ENCODE peak calls at places on chromosomes 2 and 18, in ten cellular contexts. One of them, this sample, is unnamed.

GRCh38 chr2:241037498-241037897 is 39.1 kb downstream of the SNED1 start:
- DNase-seq in mesenteric fat pad: peak; percentile 81
- DNase-seq in CD8-positive, alpha-beta memory T cell: no peak
- DNase-seq in iris pigment epithelial cell: no peak
- DNase-seq in HFFc6: no peak
- DNase-seq in anterior cingulate cortex: no peak
- DNase-seq in tibial nerve: no peak
- DNase-seq in A172: no peak
- DNase-seq in epithelial cell of esophagus: no peak
- DNase-seq in endodermal cell: no peak
- DNase-seq in this sample: no peak

GRCh38 chr2:32863803-32864202 is 83.0 kb upstream of the LTBP1 start:
- DNase-seq in mesenteric fat pad: no peak
- DNase-seq in CD8-positive, alpha-beta memory T cell: no peak
- DNase-seq in iris pigment epithelial cell: no peak
- DNase-seq in HFFc6: no peak
- DNase-seq in anterior cingulate cortex: no peak
- DNase-seq in tibial nerve: no peak
- DNase-seq in A172: peak; percentile 30
- DNase-seq in epithelial cell of esophagus: no peak
- DNase-seq in endodermal cell: no peak
- DNase-seq in this sample: no peak

GRCh38 chr2:10400002-10400401 is 48.1 kb downstream of the ODC1 start:
- DNase-seq in mesenteric fat pad: no peak
- DNase-seq in CD8-positive, alpha-beta memory T cell: no peak
- DNase-seq in iris pigment epithelial cell: no peak
- DNase-seq in HFFc6: no peak
- DNase-seq in anterior cingulate cortex: no peak
- DNase-seq in tibial nerve: no peak
- DNase-seq in A172: no peak
- DNase-seq in epithelial cell of esophagus: no peak
- DNase-seq in endodermal cell: no peak
- DNase-seq in this sample: no peak

GRCh38 chr2:127421871-127422618 is 3.8 kb downstream of the PROC start:
- DNase-seq in mesenteric fat pad: peak; percentile 72
- DNase-seq in CD8-positive, alpha-beta memory T cell: no peak
- DNase-seq in iris pigment epithelial cell: no peak
- DNase-seq in HFFc6: no peak
- DNase-seq in anterior cingulate cortex: no peak
- DNase-seq in tibial nerve: no peak
- DNase-seq in A172: no peak
- DNase-seq in epithelial cell of esophagus: no peak
- DNase-seq in endodermal cell: no peak
- DNase-seq in this sample: no peak

GRCh38 chr2:228768818-228769217 is 502.3 kb downstream of the PID1 start:
- DNase-seq in mesenteric fat pad: no peak
- DNase-seq in CD8-positive, alpha-beta memory T cell: no peak
- DNase-seq in iris pigment epithelial cell: peak; percentile 84
- DNase-seq in HFFc6: peak; percentile 71
- DNase-seq in anterior cingulate cortex: no peak
- DNase-seq in tibial nerve: peak; percentile 51
- DNase-seq in A172: peak; percentile 90
- DNase-seq in epithelial cell of esophagus: peak; percentile 48
- DNase-seq in endodermal cell: no peak
- DNase-seq in this sample: no peak

GRCh38 chr18:33156906-33157470 is 283.5 kb downstream of the CCDC178 start:
- DNase-seq in mesenteric fat pad: no peak
- DNase-seq in CD8-positive, alpha-beta memory T cell: no peak
- DNase-seq in iris pigment epithelial cell: no peak
- DNase-seq in HFFc6: no peak
- DNase-seq in anterior cingulate cortex: no peak
- DNase-seq in tibial nerve: no peak
- DNase-seq in A172: no peak
- DNase-seq in epithelial cell of esophagus: no peak
- DNase-seq in endodermal cell: no peak
- DNase-seq in this sample: no peak

GRCh38 chr2:139165599-139165998 is 385.4 kb upstream of the NXPH2 start:
- DNase-seq in mesenteric fat pad: no peak
- DNase-seq in CD8-positive, alpha-beta memory T cell: no peak
- DNase-seq in iris pigment epithelial cell: no peak
- DNase-seq in HFFc6: no peak
- DNase-seq in anterior cingulate cortex: no peak
- DNase-seq in tibial nerve: no peak
- DNase-seq in A172: no peak
- DNase-seq in epithelial cell of esophagus: no peak
- DNase-seq in endodermal cell: no peak
- DNase-seq in this sample: no peak

GRCh38 chr2:99680946-99681345 is 191.1 kb upstream of the REV1 start:
- DNase-seq in mesenteric fat pad: no peak
- DNase-seq in CD8-positive, alpha-beta memory T cell: no peak
- DNase-seq in iris pigment epithelial cell: peak; percentile 53
- DNase-seq in HFFc6: peak; percentile 7
- DNase-seq in anterior cingulate cortex: no peak
- DNase-seq in tibial nerve: no peak
- DNase-seq in A172: peak; percentile 67
- DNase-seq in epithelial cell of esophagus: no peak
- DNase-seq in endodermal cell: no peak
- DNase-seq in this sample: no peak

GRCh38 chr2:58039170-58039611 is 7.4 kb upstream of the VRK2 start:
- DNase-seq in mesenteric fat pad: no peak
- DNase-seq in CD8-positive, alpha-beta memory T cell: no peak
- DNase-seq in iris pigment epithelial cell: peak; percentile 68
- DNase-seq in HFFc6: peak; percentile 32
- DNase-seq in anterior cingulate cortex: no peak
- DNase-seq in tibial nerve: no peak
- DNase-seq in A172: no peak
- DNase-seq in epithelial cell of esophagus: no peak
- DNase-seq in endodermal cell: no peak
- DNase-seq in this sample: peak; percentile 53